ENCODE peak calls at places on chromosomes 16 and 17, in six cellular contexts. One of them, this sample, is unnamed.

GRCh38 chr17:41705271-41705991 is 6.7 kb upstream of the GAST start:
- DNase-seq in fibroblast of lung: peak
- DNase-seq in PC-9: no peak
- DNase-seq in PC-3: no peak
- DNase-seq in neural progenitor cell: peak
- DNase-seq in endothelial cell of umbilical vein: peak
- DNase-seq in this sample: no peak

GRCh38 chr17:67139784-67140665 is 95.7 kb downstream of the CACNG1 start:
- DNase-seq in PC-3: peak
- DNase-seq in neural progenitor cell: peak
- DNase-seq in endothelial cell of umbilical vein: no peak
- DNase-seq in PC-9: peak
- DNase-seq in fibroblast of lung: peak
- DNase-seq in this sample: peak

GRCh38 chr17:81035389-81036127 is 607 bp downstream of the BAIAP2 start:
- DNase-seq in neural progenitor cell: peak
- DNase-seq in fibroblast of lung: peak
- DNase-seq in PC-3: peak
- DNase-seq in PC-9: no peak
- DNase-seq in endothelial cell of umbilical vein: peak
- DNase-seq in this sample: no peak

GRCh38 chr17:64024781-64025731 is 4.6 kb upstream of the ICAM2 start:
- DNase-seq in neural progenitor cell: no peak
- DNase-seq in fibroblast of lung: peak
- DNase-seq in endothelial cell of umbilical vein: peak
- DNase-seq in PC-9: no peak
- DNase-seq in PC-3: peak
- DNase-seq in this sample: no peak

GRCh38 chr16:80778707-80779106 is 25.7 kb downstream of the CDYL2 start:
- DNase-seq in PC-3: peak
- DNase-seq in neural progenitor cell: no peak
- DNase-seq in endothelial cell of umbilical vein: peak
- DNase-seq in fibroblast of lung: no peak
- DNase-seq in PC-9: no peak
- DNase-seq in this sample: no peak

GRCh38 chr16:81618661-81619060 is 160.4 kb upstream of the PLCG2 start:
- DNase-seq in endothelial cell of umbilical vein: no peak
- DNase-seq in fibroblast of lung: no peak
- DNase-seq in neural progenitor cell: peak
- DNase-seq in PC-3: no peak
- DNase-seq in PC-9: no peak
- DNase-seq in this sample: no peak

GRCh38 chr17:38562903-38563302 is 42.8 kb downstream of the SRCIN1 start:
- DNase-seq in neural progenitor cell: peak
- DNase-seq in fibroblast of lung: no peak
- DNase-seq in endothelial cell of umbilical vein: no peak
- DNase-seq in PC-9: no peak
- DNase-seq in PC-3: no peak
- DNase-seq in this sample: no peak

GRCh38 chr17:77331161-77331864 is 190.5 kb downstream of the SEC14L1 start:
- DNase-seq in PC-3: peak
- DNase-seq in PC-9: peak
- DNase-seq in endothelial cell of umbilical vein: peak
- DNase-seq in fibroblast of lung: peak
- DNase-seq in neural progenitor cell: peak
- DNase-seq in this sample: peak

GRCh38 chr17:81503619-81504018 is 9.0 kb downstream of the ACTG1 start:
- DNase-seq in neural progenitor cell: no peak
- DNase-seq in fibroblast of lung: no peak
- DNase-seq in PC-9: no peak
- DNase-seq in PC-3: no peak
- DNase-seq in endothelial cell of umbilical vein: no peak
- DNase-seq in this sample: no peak

GRCh38 chr17:34225046-34225445 is 30.0 kb upstream of the CCL2 start:
- DNase-seq in fibroblast of lung: no peak
- DNase-seq in neural progenitor cell: no peak
- DNase-seq in PC-9: no peak
- DNase-seq in endothelial cell of umbilical vein: no peak
- DNase-seq in PC-3: no peak
- DNase-seq in this sample: no peak

GRCh38 chr16:64659863-64660262 is 462.0 kb downstream of the CDH11 start:
- DNase-seq in endothelial cell of umbilical vein: no peak
- DNase-seq in PC-9: no peak
- DNase-seq in neural progenitor cell: no peak
- DNase-seq in PC-3: no peak
- DNase-seq in fibroblast of lung: no peak
- DNase-seq in this sample: no peak

GRCh38 chr16:81410643-81411235 is 33.9 kb upstream of the CMIP start:
- DNase-seq in PC-9: no peak
- DNase-seq in PC-3: no peak
- DNase-seq in fibroblast of lung: no peak
- DNase-seq in endothelial cell of umbilical vein: no peak
- DNase-seq in neural progenitor cell: peak
- DNase-seq in this sample: no peak

GRCh38 chr17:63140255-63140654 is 174.2 kb downstream of the TANC2 start:
- DNase-seq in PC-3: peak
- DNase-seq in neural progenitor cell: no peak
- DNase-seq in endothelial cell of umbilical vein: peak
- DNase-seq in PC-9: no peak
- DNase-seq in fibroblast of lung: no peak
- DNase-seq in this sample: no peak

GRCh38 chr17:78267257-78268073 is 36.0 kb downstream of the TMEM235 start:
- DNase-seq in neural progenitor cell: no peak
- DNase-seq in fibroblast of lung: no peak
- DNase-seq in endothelial cell of umbilical vein: no peak
- DNase-seq in PC-3: no peak
- DNase-seq in PC-9: no peak
- DNase-seq in this sample: no peak

DNA sequence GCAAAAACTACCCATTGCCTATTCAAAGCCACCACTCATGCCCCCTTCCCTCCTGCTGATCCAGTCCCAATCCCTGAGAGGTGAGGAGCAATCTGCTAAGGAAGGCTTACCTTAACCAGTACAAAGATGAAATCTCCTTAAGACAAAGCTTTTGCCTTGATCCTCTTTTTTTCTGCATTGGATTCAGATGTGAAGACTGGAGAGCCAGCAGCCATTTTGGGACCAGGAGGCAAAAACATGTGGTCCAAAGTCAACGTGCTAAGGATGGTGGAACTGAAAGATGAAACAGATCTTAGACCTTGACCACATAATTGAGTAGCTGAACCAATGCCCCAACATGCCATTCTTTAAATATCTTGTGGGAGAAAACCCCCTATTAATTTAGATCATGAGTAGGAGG is 171.4 kb downstream of the IRX5 start:
- DNase-seq in endothelial cell of umbilical vein: no peak
- DNase-seq in neural progenitor cell: no peak
- DNase-seq in fibroblast of lung: no peak
- DNase-seq in PC-3: no peak
- DNase-seq in PC-9: no peak
- DNase-seq in this sample: no peak
- H2AFZ ChIP-seq in endothelial cell of umbilical vein: no peak
- H2AFZ ChIP-seq in neural progenitor cell: no peak
- H2AFZ ChIP-seq in fibroblast of lung: no peak
- H2AFZ ChIP-seq in PC-3: no peak
- H2AFZ ChIP-seq in PC-9: no peak
- H2AFZ ChIP-seq in this sample: no peak

GRCh38 chr16:48110982-48111381 is 44.8 kb downstream of the ABCC12 start:
- DNase-seq in neural progenitor cell: no peak
- DNase-seq in PC-3: no peak
- DNase-seq in fibroblast of lung: no peak
- DNase-seq in endothelial cell of umbilical vein: no peak
- DNase-seq in PC-9: no peak
- DNase-seq in this sample: no peak

GRCh38 chr16:48114410-48114809 is 41.4 kb downstream of the ABCC12 start:
- DNase-seq in PC-3: no peak
- DNase-seq in PC-9: peak
- DNase-seq in fibroblast of lung: no peak
- DNase-seq in endothelial cell of umbilical vein: no peak
- DNase-seq in neural progenitor cell: no peak
- DNase-seq in this sample: no peak

GRCh38 chr16:48112603-48113400 is 43.0 kb downstream of the ABCC12 start:
- DNase-seq in endothelial cell of umbilical vein: no peak
- DNase-seq in PC-3: no peak
- DNase-seq in fibroblast of lung: no peak
- DNase-seq in PC-9: peak
- DNase-seq in neural progenitor cell: no peak
- DNase-seq in this sample: no peak

GRCh38 chr16:48115299-48115698 is 40.5 kb downstream of the ABCC12 start:
- DNase-seq in fibroblast of lung: no peak
- DNase-seq in neural progenitor cell: no peak
- DNase-seq in PC-3: no peak
- DNase-seq in PC-9: no peak
- DNase-seq in endothelial cell of umbilical vein: no peak
- DNase-seq in this sample: no peak

DNA sequence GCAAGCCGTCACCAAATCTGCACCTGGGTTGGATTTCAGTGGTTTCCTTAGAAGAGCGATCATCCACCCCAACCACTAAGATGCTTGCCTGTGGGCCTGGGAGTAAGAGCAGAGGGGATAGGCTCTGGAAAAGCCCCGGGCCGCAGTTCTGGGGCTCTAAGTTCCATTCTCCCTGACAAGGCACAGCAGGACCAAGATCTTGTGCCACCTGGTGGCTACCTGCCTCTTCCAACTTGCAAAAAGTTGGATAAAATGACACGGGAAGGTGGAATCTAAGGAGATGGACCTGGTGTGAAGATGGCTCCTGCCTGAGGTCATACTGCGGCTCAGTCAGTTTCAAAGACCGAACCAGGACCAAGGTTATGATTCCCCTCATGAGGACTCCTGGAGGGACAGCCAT is 42.3 kb downstream of the ABCC12 start:
- DNase-seq in endothelial cell of umbilical vein: no peak
- DNase-seq in PC-3: peak
- DNase-seq in PC-9: peak
- DNase-seq in fibroblast of lung: no peak
- DNase-seq in neural progenitor cell: peak
- DNase-seq in this sample: no peak
- TF ChIP-seq CTCF in endothelial cell of umbilical vein: no peak
- TF ChIP-seq CTCF in PC-3: peak
- TF ChIP-seq CTCF in PC-9: peak
- TF ChIP-seq CTCF in fibroblast of lung: no peak
- TF ChIP-seq CTCF in neural progenitor cell: peak
- TF ChIP-seq CTCF in this sample: peak

GRCh38 chr16:84254080-84254479 is 14.3 kb upstream of the KCNG4 start:
- DNase-seq in PC-9: no peak
- DNase-seq in neural progenitor cell: no peak
- DNase-seq in fibroblast of lung: no peak
- DNase-seq in PC-3: no peak
- DNase-seq in endothelial cell of umbilical vein: no peak
- DNase-seq in this sample: no peak
- H2AFZ ChIP-seq in PC-9: no peak
- H2AFZ ChIP-seq in neural progenitor cell: no peak
- H2AFZ ChIP-seq in fibroblast of lung: no peak
- H2AFZ ChIP-seq in PC-3: no peak
- H2AFZ ChIP-seq in endothelial cell of umbilical vein: no peak
- H2AFZ ChIP-seq in this sample: no peak

GRCh38 chr17:44961921-44962350 is 6.2 kb downstream of the C1QL1 start:
- DNase-seq in neural progenitor cell: no peak
- DNase-seq in PC-3: peak
- DNase-seq in PC-9: no peak
- DNase-seq in fibroblast of lung: no peak
- DNase-seq in endothelial cell of umbilical vein: no peak
- DNase-seq in this sample: no peak
- TF ChIP-seq CTCF in neural progenitor cell: peak
- TF ChIP-seq CTCF in PC-3: peak
- TF ChIP-seq CTCF in PC-9: no peak
- TF ChIP-seq CTCF in fibroblast of lung: peak
- TF ChIP-seq CTCF in endothelial cell of umbilical vein: no peak
- TF ChIP-seq CTCF in this sample: no peak

GRCh38 chr16:54430491-54431030 is 144.0 kb upstream of the IRX3 start:
- DNase-seq in fibroblast of lung: peak
- DNase-seq in PC-9: peak
- DNase-seq in PC-3: peak
- DNase-seq in endothelial cell of umbilical vein: no peak
- DNase-seq in neural progenitor cell: peak
- DNase-seq in this sample: no peak
- H2AFZ ChIP-seq in fibroblast of lung: no peak
- H2AFZ ChIP-seq in PC-9: peak
- H2AFZ ChIP-seq in PC-3: no peak
- H2AFZ ChIP-seq in endothelial cell of umbilical vein: no peak
- H2AFZ ChIP-seq in neural progenitor cell: no peak
- H2AFZ ChIP-seq in this sample: no peak

DNA sequence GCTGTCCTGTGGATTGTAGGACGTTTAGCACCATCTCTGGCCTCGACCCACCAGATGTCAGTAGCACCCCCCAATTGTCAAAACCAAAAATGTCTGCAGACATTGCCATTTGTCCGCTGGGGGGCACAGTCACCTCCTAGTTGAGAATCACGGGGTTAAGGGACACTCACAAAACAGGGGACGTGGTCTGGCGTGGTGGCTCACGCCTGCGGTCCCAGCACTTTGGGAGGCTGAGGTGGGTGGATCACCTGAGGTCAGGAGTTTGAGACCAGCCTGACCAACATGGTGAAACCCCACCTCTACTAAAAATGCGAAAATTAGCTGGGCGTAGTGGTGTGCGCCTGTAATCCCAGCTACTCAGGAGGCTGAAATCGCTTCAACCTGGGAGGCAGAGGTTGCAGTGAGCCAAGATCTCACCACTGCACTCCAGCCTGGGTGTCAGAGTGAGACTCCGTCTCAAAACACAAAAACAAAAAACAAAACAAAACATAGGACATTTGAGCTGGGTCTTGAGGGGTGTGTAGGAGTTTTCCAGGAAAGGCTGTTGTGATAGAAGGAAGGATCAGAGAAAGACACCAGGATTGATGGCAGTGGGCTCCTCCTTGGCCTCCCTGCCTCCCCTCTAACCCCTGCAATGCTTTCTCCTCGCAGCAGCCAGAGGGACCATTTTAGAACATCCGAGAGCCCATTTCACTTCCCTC is 171.8 kb upstream of the GSE1 start:
- DNase-seq in neural progenitor cell: peak
- DNase-seq in PC-9: no peak
- DNase-seq in fibroblast of lung: no peak
- DNase-seq in PC-3: no peak
- DNase-seq in endothelial cell of umbilical vein: no peak
- DNase-seq in this sample: no peak
- TF ChIP-seq CTCF in neural progenitor cell: peak
- TF ChIP-seq CTCF in PC-9: peak
- TF ChIP-seq CTCF in fibroblast of lung: no peak
- TF ChIP-seq CTCF in PC-3: no peak
- TF ChIP-seq CTCF in endothelial cell of umbilical vein: no peak
- TF ChIP-seq CTCF in this sample: no peak

GRCh38 chr16:85002643-85003042 is 8.7 kb downstream of the ZDHHC7 start:
- DNase-seq in PC-9: no peak
- DNase-seq in neural progenitor cell: peak
- DNase-seq in fibroblast of lung: no peak
- DNase-seq in PC-3: no peak
- DNase-seq in endothelial cell of umbilical vein: no peak
- DNase-seq in this sample: no peak
- H2AFZ ChIP-seq in PC-9: no peak
- H2AFZ ChIP-seq in neural progenitor cell: no peak
- H2AFZ ChIP-seq in fibroblast of lung: no peak
- H2AFZ ChIP-seq in PC-3: no peak
- H2AFZ ChIP-seq in endothelial cell of umbilical vein: no peak
- H2AFZ ChIP-seq in this sample: no peak

GRCh38 chr16:25707982-25708583 is 16.3 kb downstream of the HS3ST4 start:
- DNase-seq in PC-3: peak
- DNase-seq in neural progenitor cell: peak
- DNase-seq in fibroblast of lung: no peak
- DNase-seq in endothelial cell of umbilical vein: no peak
- DNase-seq in PC-9: no peak
- DNase-seq in this sample: peak
- TF ChIP-seq CTCF in PC-3: peak
- TF ChIP-seq CTCF in neural progenitor cell: peak
- TF ChIP-seq CTCF in fibroblast of lung: no peak
- TF ChIP-seq CTCF in endothelial cell of umbilical vein: peak
- TF ChIP-seq CTCF in PC-9: peak
- TF ChIP-seq CTCF in this sample: peak

This sample was measured in mammary epithelial cell.